ENCODE peak calls at places on chromosomes 2 and 18, in four cellular contexts. L is H1, U is IMR-90, C is GM23248. W is an unnamed sample. For H3K27me3, the result is how much of the 10 kb centered on the place peaks cover.

GRCh38 chr2:26033270-26033768 is 565 bp upstream of the RAB10 start:
- DNase-seq in L (peak), U (peak), C (peak), W (peak)

GRCh38 chr2:158806941-158807340 is 11.8 kb downstream of the DAPL1 start:
- DNase-seq in L (no peak), U (no peak), C (no peak), W (no peak)

GRCh38 chr2:232876978-232877441 is 6.9 kb downstream of the SNORC start:
- DNase-seq in L (no peak), U (no peak), C (no peak), W (no peak)

GRCh38 chr2:152657042-152657441 is 60.2 kb downstream of the PRPF40A start:
- DNase-seq in L (no peak), U (no peak), C (no peak), W (no peak)

GRCh38 chr2:72719416-72719815 is 106.4 kb downstream of the EXOC6B start:
- DNase-seq in L (no peak), U (peak), C (no peak), W (no peak)

GRCh38 chr2:237859533-237860272 is at the start of gene RAMP1:
- DNase-seq in L (no peak), U (peak), C (peak), W (no peak)

GRCh38 chr2:189350515-189351209 is 90.6 kb upstream of the WDR75 start:
- DNase-seq in L (no peak), U (peak), C (peak), W (no peak)

GRCh38 chr2:205199451-205199850 is 482.9 kb upstream of the NRP2 start:
- DNase-seq in L (no peak), U (no peak), C (no peak), W (no peak)

GRCh38 chr2:42865884-42866861 is 73.8 kb upstream of the HAAO start:
- DNase-seq in L (no peak), U (no peak), C (no peak), W (no peak)

GRCh38 chr2:120722211-120722602 is 13.5 kb upstream of the GLI2 start:
- DNase-seq in L (no peak), U (no peak), C (no peak), W (no peak)

GRCh38 chr2:223044092-223044836 is 7.7 kb upstream of the KCNE4 start:
- DNase-seq in L (no peak), U (no peak), C (no peak), W (no peak)

GRCh38 chr18:3104190-3105054 is 91.5 kb upstream of the LPIN2 start:
- DNase-seq in L (no peak), U (peak), C (peak), W (no peak)

GRCh38 chr2:80737047-80737446 is 432.5 kb upstream of the LRRTM1 start:
- DNase-seq in L (no peak), U (no peak), C (no peak), W (no peak)

GRCh38 chr2:64652231-64653173 is 1.2 kb downstream of the SERTAD2 start:
- DNase-seq in L (no peak), U (peak), C (peak), W (no peak)

GRCh38 chr2:88139203-88139702 is 11.4 kb upstream of the FABP1 start:
- DNase-seq in L (no peak), U (no peak), C (no peak), W (no peak)

GRCh38 chr2:88139804-88140203 is 11.9 kb upstream of the FABP1 start:
- DNase-seq in L (no peak), U (no peak), C (no peak), W (no peak)

GRCh38 chr2:88144271-88144670 is 16.4 kb upstream of the FABP1 start:
- DNase-seq in L (no peak), U (no peak), C (no peak), W (no peak)

GRCh38 chr2:88144914-88145497 is 17.1 kb upstream of the FABP1 start:
- DNase-seq in L (no peak), U (no peak), C (no peak), W (no peak)

DNA sequence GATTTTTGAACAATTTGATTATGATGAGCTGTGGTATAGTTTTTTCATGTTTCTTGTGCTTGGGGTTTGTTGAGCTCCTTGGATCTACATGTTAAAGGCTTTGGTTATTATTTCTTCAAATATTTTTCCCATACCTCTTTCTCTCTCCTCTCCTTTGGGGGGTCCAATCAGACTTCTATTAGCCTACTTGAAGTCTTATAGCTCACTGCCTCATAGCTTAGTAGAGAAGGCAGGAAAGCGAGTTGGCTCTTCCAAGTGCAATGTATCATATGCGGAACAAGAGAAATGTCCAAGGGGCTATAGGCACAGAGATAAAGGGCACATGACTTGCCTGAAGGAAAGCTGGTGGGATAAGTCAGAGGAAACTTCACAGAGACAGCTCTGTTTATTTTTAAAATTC is 14.1 kb upstream of the FABP1 start:
- DNase-seq in L (no peak), U (no peak), C (no peak), W (no peak)
- H3K27me3 ChIP-seq in L (under half), U (under half), C (under half), W (under half)

GRCh38 chr2:177395594-177395993 is 3.0 kb downstream of the AGPS start:
- DNase-seq in L (no peak), U (no peak), C (no peak), W (no peak)
- H3K9ac ChIP-seq in L (no peak), U (no peak), C (no peak), W (no peak)

GRCh38 chr2:68796306-68796905 is 61.8 kb downstream of the ARHGAP25 start:
- DNase-seq in L (no peak), U (peak), C (no peak), W (no peak)
- H3K4me2 ChIP-seq in L (no peak), U (no peak), C (no peak), W (peak)

GRCh38 chr2:48617618-48618017 is at the start of gene GTF2A1L:
- DNase-seq in L (no peak), U (no peak), C (no peak), W (no peak)
- H3K27me3 ChIP-seq in L (under half), U (under half), C (under half), W (under half)